ENCODE peak calls at places on chromosomes 3 and 15, in seven cellular contexts. S, A, Q, X, V, R and M are unnamed samples.
A peak's percentile ranks its signal among the peaks of the same experiment; 100 is the strongest.

GRCh38 chr15:43376017-43376705 is 5.3 kb downstream of the TUBGCP4 start:
- DNase-seq in S (peak; percentile 48), A (no peak), Q (no peak), X (peak; percentile 20), V (peak; percentile 12), R (no peak), M (peak; percentile 17)

GRCh38 chr3:117454236-117454635 is 744.7 kb downstream of the TUSC7 start:
- DNase-seq in S (no peak), A (no peak), Q (no peak), X (no peak), V (no peak), R (no peak), M (no peak)

GRCh38 chr3:43260412-43260811 is 25.9 kb upstream of the SNRK start:
- DNase-seq in S (peak; percentile 13), A (no peak), Q (no peak), X (no peak), V (no peak), R (no peak), M (no peak)

GRCh38 chr3:65925254-65925954 is 113.3 kb downstream of the MAGI1 start:
- DNase-seq in S (no peak), A (no peak), Q (no peak), X (no peak), V (no peak), R (no peak), M (no peak)

GRCh38 chr3:189813652-189814245 is 182.6 kb downstream of the TP63 start:
- DNase-seq in S (no peak), A (no peak), Q (no peak), X (no peak), V (no peak), R (no peak), M (no peak)

GRCh38 chr3:5016218-5017161 is 37.3 kb downstream of the BHLHE40 start:
- DNase-seq in S (peak; percentile 91), A (no peak), Q (no peak), X (peak; percentile 53), V (no peak), R (no peak), M (peak; percentile 71)

GRCh38 chr3:108281670-108282069 is 14.7 kb upstream of the HHLA2 start:
- DNase-seq in S (no peak), A (no peak), Q (no peak), X (no peak), V (no peak), R (no peak), M (no peak)

GRCh38 chr15:96703794-96704550 is 373.5 kb downstream of the NR2F2 start:
- DNase-seq in S (no peak), A (no peak), Q (no peak), X (no peak), V (no peak), R (no peak), M (peak; percentile 6)

GRCh38 chr15:35827156-35827555 is 281.2 kb upstream of the DPH6 start:
- DNase-seq in S (peak; percentile 28), A (no peak), Q (no peak), X (no peak), V (no peak), R (no peak), M (no peak)